ENCODE peak calls at places on chromosome 1, in eight cellular contexts. D, L, K, Z, J, V, P and Y are unnamed samples.

GRCh38 chr1:196131691-196132090 is 476.5 kb downstream of the KCNT2 start:
- DNase-seq in L (no peak), V (no peak), K (no peak), D (no peak), Z (no peak), J (no peak), P (no peak), Y (no peak)

GRCh38 chr1:34101151-34101550 is 63.9 kb downstream of the CSMD2 start:
- DNase-seq in V (no peak), J (no peak), K (peak), L (no peak), Z (no peak), P (no peak), D (no peak), Y (no peak)

GRCh38 chr1:209747580-209748262 is 8.1 kb upstream of the TRAF3IP3 start:
- DNase-seq in V (peak), J (peak), K (peak), D (peak), P (peak), L (peak), Z (peak), Y (peak)

GRCh38 chr1:248821641-248822040 is 4.1 kb downstream of the SH3BP5L start:
- DNase-seq in D (no peak), K (no peak), L (no peak), P (peak), J (no peak), V (no peak), Z (no peak), Y (no peak)

GRCh38 chr1:228007054-228007800 is 429 bp downstream of the WNT3A start:
- DNase-seq in D (no peak), L (no peak), J (no peak), Z (no peak), K (no peak), V (no peak), P (peak), Y (no peak)

GRCh38 chr1:226603030-226603960 is 54.7 kb downstream of the STUM start:
- DNase-seq in L (no peak), D (peak), V (no peak), K (peak), P (no peak), J (no peak), Z (no peak), Y (no peak)

GRCh38 chr1:7560128-7560527 is 211.0 kb upstream of the VAMP3 start:
- DNase-seq in J (no peak), P (no peak), L (no peak), Z (peak), V (no peak), K (no peak), D (no peak), Y (no peak)

GRCh38 chr1:226436472-226436854 is 28.6 kb upstream of the PARP1 start:
- DNase-seq in L (no peak), P (peak), D (no peak), J (no peak), V (no peak), K (no peak), Z (peak), Y (no peak)

GRCh38 chr1:86756062-86756406 is 51.7 kb downstream of the SH3GLB1 start:
- DNase-seq in K (no peak), V (no peak), P (no peak), L (no peak), D (no peak), J (no peak), Z (no peak), Y (no peak)

GRCh38 chr1:183139281-183139942 is 46.7 kb upstream of the LAMC2 start:
- DNase-seq in Z (no peak), P (no peak), D (no peak), V (no peak), J (no peak), L (no peak), K (peak), Y (peak)